ENCODE peak calls at places on chromosomes 4 and X, in six cellular contexts. K is mesothelial cell of epicardium; P is activated CD4-positive, alpha-beta T cell treated with anti-CD3 and anti-CD28 coated beads, Interleukin-2, amount 50 U/mL, for 4 hours; M is erythroblast; Q is NCI-H510A treated with DMSO at 0.1 percent for 48 hours; B is GM04503. I is an unnamed sample.
A peak's percentile ranks its signal among the peaks of the same experiment; 100 is the strongest.

GRCh38 chr4:44725166-44725565 is 1.2 kb downstream of the GNPDA2 start:
- DNase-seq in K (no peak), P (no peak), M (peak; percentile 23), Q (peak; percentile 9), B (no peak), I (no peak)

GRCh38 chr4:127708985-127709384 is 21.2 kb upstream of the SLC25A31 start:
- DNase-seq in K (no peak), P (no peak), M (no peak), Q (peak; percentile 17), B (no peak), I (no peak)

GRCh38 chr4:28686618-28687017 is 1826.0 kb downstream of the STIM2 start:
- DNase-seq in K (no peak), P (no peak), M (peak; percentile 3), Q (peak; percentile 4), B (no peak), I (no peak)

GRCh38 chrX:82208976-82209375 is 1007.1 kb downstream of the SH3BGRL start:
- DNase-seq in K (no peak), P (no peak), M (no peak), Q (no peak), B (no peak), I (no peak)

GRCh38 chr4:2249526-2249991 is 7.6 kb upstream of the HAUS3 start:
- DNase-seq in K (no peak), P (no peak), M (no peak), Q (no peak), B (no peak), I (no peak)

GRCh38 chr4:183118585-183118984 is 19.5 kb downstream of the WWC2 start:
- DNase-seq in K (no peak), P (no peak), M (no peak), Q (no peak), B (peak; percentile 91), I (no peak)

GRCh38 chr4:5460106-5460801 is 248.1 kb downstream of the EVC2 start:
- DNase-seq in K (no peak), P (no peak), M (peak; percentile 22), Q (peak; percentile 32), B (no peak), I (no peak)

GRCh38 chrX:24037729-24038128 is 10.7 kb upstream of the KLHL15 start:
- DNase-seq in K (no peak), P (no peak), M (no peak), Q (no peak), B (no peak), I (no peak)

GRCh38 chrX:117511379-117511778 is 605.2 kb downstream of the KLHL13 start:
- DNase-seq in K (no peak), P (no peak), M (no peak), Q (no peak), B (no peak), I (no peak)

GRCh38 chr4:87920478-87920877 is 55.0 kb upstream of the SPP1 start:
- DNase-seq in K (no peak), P (no peak), M (no peak), Q (no peak), B (no peak), I (no peak)

GRCh38 chr4:134078230-134078914 is 123.2 kb downstream of the PABPC4L start:
- DNase-seq in K (no peak), P (no peak), M (no peak), Q (no peak), B (no peak), I (no peak)

GRCh38 chr4:87978656-87979055 is 3.1 kb downstream of the SPP1 start:
- DNase-seq in K (no peak), P (no peak), M (no peak), Q (no peak), B (no peak), I (no peak)

GRCh38 chrX:21806691-21807090 is 32.7 kb upstream of the MBTPS2 start:
- DNase-seq in K (no peak), P (no peak), M (no peak), Q (no peak), B (no peak), I (no peak)

GRCh38 chr4:176883108-176883550 is 90.4 kb upstream of the VEGFC start:
- DNase-seq in K (no peak), P (no peak), M (no peak), Q (peak; percentile 18), B (no peak), I (no peak)

GRCh38 chrX:7240929-7241328 is 93.0 kb upstream of the PUDP start:
- DNase-seq in K (no peak), P (no peak), M (no peak), Q (no peak), B (no peak), I (no peak)

GRCh38 chr4:15836362-15836761 is 58.2 kb downstream of the CD38 start:
- DNase-seq in K (no peak), P (no peak), M (no peak), Q (no peak), B (no peak), I (no peak)

GRCh38 chrX:35622021-35622420 is 176.1 kb upstream of the MAGEB16 start:
- DNase-seq in K (no peak), P (no peak), M (no peak), Q (no peak), B (no peak), I (no peak)

GRCh38 chr4:113958766-113959540 is 20.5 kb downstream of the ARSJ start:
- DNase-seq in K (no peak), P (no peak), M (no peak), Q (peak; percentile 62), B (peak; percentile 94), I (no peak)

I was measured in stimulated activated CD8-positive, alpha-beta memory T cell treated with anti-CD3 and anti-CD28 coated beads, Interleukin-15, amount 100 ng/mL, for 24 hours.